ENCODE peak calls at places on chromosomes 12 and 14, in four cellular contexts. K is HepG2, S is GM12878, A is endothelial cell of umbilical vein. N is an unnamed sample. For H4K20me1, the result is how much of the 10 kb centered on the place peaks cover.

GRCh38 chr12:45966486-45966885 is 23.9 kb downstream of the SCAF11 start:
- DNase-seq in A (peak), K (peak), S (no peak), N (no peak)

GRCh38 chr12:16021666-16022065 is 110.5 kb downstream of the DERA start:
- DNase-seq in K (no peak), A (no peak), S (no peak), N (no peak)

GRCh38 chr12:111653596-111653995 is 32.2 kb downstream of the BRAP start:
- DNase-seq in S (no peak), A (no peak), K (no peak), N (no peak)

GRCh38 chr12:49899921-49900320 is 3.8 kb downstream of the FAIM2 start:
- DNase-seq in A (no peak), S (no peak), K (no peak), N (no peak)

GRCh38 chr12:4997939-4998338 is 45.7 kb upstream of the KCNA5 start:
- DNase-seq in S (no peak), K (no peak), A (peak), N (peak)

GRCh38 chr12:131583085-131583712 is 127.7 kb upstream of the SFSWAP start:
- DNase-seq in K (no peak), S (no peak), A (no peak), N (no peak)

GRCh38 chr12:80045594-80045993 is 53.7 kb upstream of the OTOGL start:
- DNase-seq in K (no peak), S (no peak), A (no peak), N (no peak)

GRCh38 chr12:99948380-99948779 is 36.4 kb downstream of the ANKS1B start:
- DNase-seq in A (no peak), K (no peak), S (no peak), N (no peak)

GRCh38 chr14:64800000-64800399 is 79.7 kb downstream of the SPTB start:
- DNase-seq in A (peak), S (no peak), K (peak), N (no peak)

GRCh38 chr12:104147346-104147745 is 9.3 kb upstream of the NFYB start:
- DNase-seq in S (no peak), K (no peak), A (no peak), N (no peak)

GRCh38 chr14:23600322-23600707 is 21.7 kb upstream of the JPH4 start:
- DNase-seq in K (no peak), A (no peak), S (no peak), N (no peak)

GRCh38 chr12:53044052-53044581 is 5.7 kb upstream of the TNS2 start:
- DNase-seq in K (peak), A (no peak), S (no peak), N (peak)

GRCh38 chr12:53572134-53572758 is 53.9 kb downstream of the ATF7 start:
- DNase-seq in A (no peak), S (no peak), K (no peak), N (no peak)

GRCh38 chr14:76870146-76870545 is 43.9 kb downstream of the LRRC74A start:
- DNase-seq in S (no peak), A (no peak), K (peak), N (no peak)

GRCh38 chr14:40762177-40762576 is 844.5 kb upstream of the LRFN5 start:
- DNase-seq in S (no peak), A (no peak), K (no peak), N (no peak)

GRCh38 chr12:76890407-76891143 is 11.8 kb upstream of the CSRP2 start:
- DNase-seq in S (no peak), A (no peak), K (no peak), N (no peak)

GRCh38 chr12:101909646-101910045 is 32.3 kb downstream of the DRAM1 start:
- DNase-seq in S (no peak), K (no peak), A (no peak), N (no peak)

GRCh38 chr12:48197549-48197966 is 5.5 kb downstream of the OR10AD1 start:
- DNase-seq in K (no peak), S (peak), A (peak), N (peak)

GRCh38 chr14:74910556-74910955 is 12.5 kb downstream of the RPS6KL1 start:
- DNase-seq in S (no peak), K (no peak), A (no peak), N (no peak)

GRCh38 chr12:113476093-113476986 is 4.7 kb upstream of the LHX5 start:
- DNase-seq in S (no peak), K (no peak), A (no peak), N (no peak)

GRCh38 chr14:75213172-75213571 is 36.8 kb upstream of the TMED10 start:
- DNase-seq in A (no peak), S (no peak), K (no peak), N (no peak)

GRCh38 chr12:113314121-113314529 is 20.8 kb downstream of the SLC8B1 start:
- DNase-seq in K (no peak), A (no peak), S (no peak), N (peak)

GRCh38 chr12:118983147-118983824 is 1.9 kb downstream of the SRRM4 start:
- DNase-seq in S (no peak), A (no peak), K (no peak), N (no peak)

GRCh38 chr14:100022772-100023451 is 42.3 kb upstream of the EVL start:
- DNase-seq in S (no peak), A (no peak), K (no peak), N (peak)

GRCh38 chr12:31507966-31508365 is 83.0 kb downstream of the DENND5B start:
- DNase-seq in A (no peak), S (no peak), K (no peak), N (no peak)

GRCh38 chr12:29656762-29657538 is 126.8 kb downstream of the TMTC1 start:
- DNase-seq in A (no peak), K (no peak), S (no peak), N (no peak)

GRCh38 chr12:112524676-112525425 is 106.1 kb downstream of the PTPN11 start:
- DNase-seq in K (no peak), A (no peak), S (no peak), N (no peak)

GRCh38 chr14:61838661-61839060 is 76.4 kb downstream of the SNAPC1 start:
- DNase-seq in K (no peak), A (peak), S (no peak), N (no peak)

GRCh38 chr14:83529531-83529930 is 1995.9 kb upstream of the SEL1L start:
- DNase-seq in K (no peak), A (no peak), S (no peak), N (no peak)

GRCh38 chr14:102474934-102475333 is 34.6 kb downstream of the ANKRD9 start:
- DNase-seq in K (no peak), A (no peak), S (no peak), N (no peak)

GRCh38 chr14:65927871-65928270 is 515.3 kb downstream of the FUT8 start:
- DNase-seq in K (no peak), A (no peak), S (no peak), N (peak)

GRCh38 chr12:1812650-1813302 is 7.6 kb upstream of the LRTM2 start:
- DNase-seq in K (peak), A (peak), S (no peak), N (peak)

GRCh38 chr12:774051-774614 is 21.8 kb downstream of the WNK1 start:
- DNase-seq in K (no peak), A (no peak), S (no peak), N (no peak)

GRCh38 chr12:770474-770873 is 18.1 kb downstream of the WNK1 start:
- DNase-seq in S (no peak), A (no peak), K (no peak), N (no peak)

GRCh38 chr12:768434-768833 is 16.1 kb downstream of the WNK1 start:
- DNase-seq in A (no peak), S (no peak), K (no peak), N (no peak)

GRCh38 chr12:777550-778047 is 25.2 kb downstream of the WNK1 start:
- DNase-seq in A (no peak), S (no peak), K (no peak), N (no peak)

GRCh38 chr12:772056-772697 is 19.8 kb downstream of the WNK1 start:
- DNase-seq in K (no peak), A (no peak), S (no peak), N (no peak)
- H4K20me1 ChIP-seq in K (half or more), A (under half), S (under half), N (under half)

GRCh38 chr14:90483551-90483950 is 86.7 kb downstream of the CALM1 start:
- DNase-seq in A (peak), S (no peak), K (no peak), N (peak)
- TF ChIP-seq MYC in A (no peak), S (no peak), K (no peak), N (no peak)

DNA sequence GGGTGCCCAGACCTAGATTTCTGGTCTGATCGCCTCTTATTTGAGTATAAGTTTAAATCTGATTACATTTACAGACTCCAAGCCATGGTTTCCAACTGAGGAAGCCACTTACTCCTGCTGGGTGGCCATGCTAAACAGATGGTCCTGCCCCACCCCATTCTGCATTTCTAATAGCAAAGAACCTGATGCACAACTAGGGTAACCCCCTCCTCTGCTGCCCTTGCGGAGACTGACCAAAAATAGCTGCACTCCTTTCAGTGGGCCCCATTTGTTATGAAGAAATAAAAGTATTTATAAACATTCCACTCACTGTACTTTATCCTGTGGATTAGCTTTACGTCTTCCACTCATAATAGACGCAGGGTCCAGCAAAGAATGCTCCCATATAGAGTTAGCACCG is 6.8 kb downstream of the GIT2 start:
- DNase-seq in A (no peak), S (no peak), K (no peak), N (no peak)
- H4K20me1 ChIP-seq in A (under half), S (under half), K (under half), N (under half)

GRCh38 chr14:94650806-94651805 is 38.9 kb downstream of the SERPINA3 start:
- DNase-seq in K (no peak), S (no peak), A (no peak), N (no peak)

GRCh38 chr14:94653321-94653720 is 41.1 kb downstream of the SERPINA3 start:
- DNase-seq in A (no peak), S (no peak), K (no peak), N (no peak)

GRCh38 chr14:94656043-94656442 is 43.9 kb downstream of the SERPINA3 start:
- DNase-seq in S (no peak), A (no peak), K (no peak), N (no peak)

GRCh38 chr14:94655169-94655710 is 43.0 kb downstream of the SERPINA3 start:
- DNase-seq in A (no peak), K (no peak), S (no peak), N (no peak)

GRCh38 chr14:94654071-94654974 is 42.1 kb downstream of the SERPINA3 start:
- DNase-seq in S (no peak), A (no peak), K (peak), N (no peak)
- TF ChIP-seq MYC in S (no peak), A (no peak), K (peak), N (no peak)

GRCh38 chr14:70023871-70024270 is 144.7 kb downstream of the SMOC1 start:
- DNase-seq in K (no peak), S (no peak), A (no peak), N (no peak)

GRCh38 chr14:70020350-70021170 is 141.3 kb downstream of the SMOC1 start:
- DNase-seq in A (peak), K (no peak), S (no peak), N (no peak)

GRCh38 chr14:70022771-70023445 is 143.7 kb downstream of the SMOC1 start:
- DNase-seq in A (no peak), S (no peak), K (no peak), N (no peak)

GRCh38 chr14:70018713-70019201 is 139.5 kb downstream of the SMOC1 start:
- DNase-seq in A (no peak), K (no peak), S (no peak), N (no peak)

GRCh38 chr14:70021548-70021947 is 142.3 kb downstream of the SMOC1 start:
- DNase-seq in K (no peak), S (no peak), A (no peak), N (no peak)
- H4K20me1 ChIP-seq in K (under half), S (under half), A (under half), N (under half)

GRCh38 chr14:37973031-37973908 is 234.4 kb upstream of the SSTR1 start:
- DNase-seq in S (no peak), K (peak), A (no peak), N (no peak)
- TF ChIP-seq MYC in S (no peak), K (no peak), A (no peak), N (no peak)

GRCh38 chr12:19483727-19484126 is 44.4 kb downstream of the AEBP2 start:
- DNase-seq in K (no peak), S (no peak), A (peak), N (no peak)
- H4K20me1 ChIP-seq in K (under half), S (under half), A (under half), N (under half)

GRCh38 chr12:120324841-120325417 is 2.6 kb downstream of the PLA2G1B start:
- DNase-seq in S (no peak), K (no peak), A (no peak), N (no peak)
- TF ChIP-seq MYC in S (no peak), K (no peak), A (no peak), N (no peak)